ENCODE peak calls at places on chromosomes 7 and 10, in four cellular contexts. One of them, this sample, is unnamed.

GRCh38 chr7:76325811-76326210 is 23.3 kb downstream of the HSPB1 start:
- DNase-seq in A549: no peak
- DNase-seq in HepG2: no peak
- DNase-seq in SK-N-SH: no peak
- DNase-seq in this sample: no peak

GRCh38 chr10:53786236-53786635 is 1013.7 kb upstream of the MBL2 start:
- DNase-seq in A549: no peak
- DNase-seq in HepG2: peak
- DNase-seq in SK-N-SH: no peak
- DNase-seq in this sample: no peak

GRCh38 chr7:14375998-14376397 is 386.5 kb upstream of the ETV1 start:
- DNase-seq in A549: no peak
- DNase-seq in HepG2: no peak
- DNase-seq in SK-N-SH: no peak
- DNase-seq in this sample: no peak

GRCh38 chr10:112131361-112131760 is 52.2 kb downstream of the GPAM start:
- DNase-seq in A549: no peak
- DNase-seq in HepG2: no peak
- DNase-seq in SK-N-SH: no peak
- DNase-seq in this sample: no peak

GRCh38 chr7:143299840-143300239 is 11.7 kb downstream of the CASP2 start:
- DNase-seq in A549: peak
- DNase-seq in HepG2: peak
- DNase-seq in SK-N-SH: peak
- DNase-seq in this sample: no peak

GRCh38 chr7:91880016-91880412 is 488 bp downstream of the MTERF1 start:
- DNase-seq in A549: no peak
- DNase-seq in HepG2: peak
- DNase-seq in SK-N-SH: no peak
- DNase-seq in this sample: peak

GRCh38 chr10:16611037-16611436 is 89.4 kb upstream of the C1QL3 start:
- DNase-seq in A549: no peak
- DNase-seq in HepG2: no peak
- DNase-seq in SK-N-SH: no peak
- DNase-seq in this sample: peak

GRCh38 chr7:1359051-1359400 is 100.2 kb downstream of the MICALL2 start:
- DNase-seq in A549: no peak
- DNase-seq in HepG2: no peak
- DNase-seq in SK-N-SH: peak
- DNase-seq in this sample: no peak

GRCh38 chr7:22559829-22560489 is 60.0 kb upstream of the STEAP1B start:
- DNase-seq in A549: peak
- DNase-seq in HepG2: peak
- DNase-seq in SK-N-SH: peak
- DNase-seq in this sample: peak

GRCh38 chr10:94496010-94496409 is 49.6 kb upstream of the HELLS start:
- DNase-seq in A549: no peak
- DNase-seq in HepG2: no peak
- DNase-seq in SK-N-SH: no peak
- DNase-seq in this sample: peak

GRCh38 chr7:2820508-2820934 is 23.6 kb downstream of the GNA12 start:
- DNase-seq in A549: no peak
- DNase-seq in HepG2: peak
- DNase-seq in SK-N-SH: no peak
- DNase-seq in this sample: peak

GRCh38 chr7:155727616-155728015 is 83.2 kb downstream of the RBM33 start:
- DNase-seq in A549: no peak
- DNase-seq in HepG2: no peak
- DNase-seq in SK-N-SH: no peak
- DNase-seq in this sample: no peak

GRCh38 chr10:132842397-132842796 is 56.5 kb upstream of the NKX6-2 start:
- DNase-seq in A549: no peak
- DNase-seq in HepG2: no peak
- DNase-seq in SK-N-SH: no peak
- DNase-seq in this sample: no peak
- H3K4me3 ChIP-seq in A549: no peak
- H3K4me3 ChIP-seq in HepG2: no peak
- H3K4me3 ChIP-seq in SK-N-SH: no peak
- H3K4me3 ChIP-seq in this sample: no peak

GRCh38 chr7:93165447-93165846 is 17.3 kb upstream of the SAMD9L start:
- DNase-seq in A549: no peak
- DNase-seq in HepG2: no peak
- DNase-seq in SK-N-SH: no peak
- DNase-seq in this sample: no peak
- H3K4me3 ChIP-seq in A549: no peak
- H3K4me3 ChIP-seq in HepG2: no peak
- H3K4me3 ChIP-seq in SK-N-SH: no peak
- H3K4me3 ChIP-seq in this sample: no peak

GRCh38 chr7:73528204-73528603 is 6.1 kb upstream of the BAZ1B start:
- DNase-seq in A549: no peak
- DNase-seq in HepG2: no peak
- DNase-seq in SK-N-SH: no peak
- DNase-seq in this sample: no peak
- H3K4me3 ChIP-seq in A549: no peak
- H3K4me3 ChIP-seq in HepG2: no peak
- H3K4me3 ChIP-seq in SK-N-SH: no peak
- H3K4me3 ChIP-seq in this sample: no peak

GRCh38 chr7:84568786-84569185 is 374.2 kb upstream of the SEMA3A start:
- DNase-seq in A549: no peak
- DNase-seq in HepG2: no peak
- DNase-seq in SK-N-SH: no peak
- DNase-seq in this sample: no peak
- H3K4me3 ChIP-seq in A549: no peak
- H3K4me3 ChIP-seq in HepG2: no peak
- H3K4me3 ChIP-seq in SK-N-SH: no peak
- H3K4me3 ChIP-seq in this sample: no peak

GRCh38 chr10:23364378-23364777 is 19.8 kb upstream of the C10orf67 start:
- DNase-seq in A549: no peak
- DNase-seq in HepG2: no peak
- DNase-seq in SK-N-SH: no peak
- DNase-seq in this sample: no peak

GRCh38 chr10:23362069-23362830 is 17.7 kb upstream of the C10orf67 start:
- DNase-seq in A549: no peak
- DNase-seq in HepG2: no peak
- DNase-seq in SK-N-SH: no peak
- DNase-seq in this sample: no peak

GRCh38 chr10:23361665-23362064 is 17.1 kb upstream of the C10orf67 start:
- DNase-seq in A549: no peak
- DNase-seq in HepG2: no peak
- DNase-seq in SK-N-SH: no peak
- DNase-seq in this sample: no peak

GRCh38 chr10:23363788-23364135 is 19.2 kb upstream of the C10orf67 start:
- DNase-seq in A549: no peak
- DNase-seq in HepG2: no peak
- DNase-seq in SK-N-SH: no peak
- DNase-seq in this sample: no peak

DNA sequence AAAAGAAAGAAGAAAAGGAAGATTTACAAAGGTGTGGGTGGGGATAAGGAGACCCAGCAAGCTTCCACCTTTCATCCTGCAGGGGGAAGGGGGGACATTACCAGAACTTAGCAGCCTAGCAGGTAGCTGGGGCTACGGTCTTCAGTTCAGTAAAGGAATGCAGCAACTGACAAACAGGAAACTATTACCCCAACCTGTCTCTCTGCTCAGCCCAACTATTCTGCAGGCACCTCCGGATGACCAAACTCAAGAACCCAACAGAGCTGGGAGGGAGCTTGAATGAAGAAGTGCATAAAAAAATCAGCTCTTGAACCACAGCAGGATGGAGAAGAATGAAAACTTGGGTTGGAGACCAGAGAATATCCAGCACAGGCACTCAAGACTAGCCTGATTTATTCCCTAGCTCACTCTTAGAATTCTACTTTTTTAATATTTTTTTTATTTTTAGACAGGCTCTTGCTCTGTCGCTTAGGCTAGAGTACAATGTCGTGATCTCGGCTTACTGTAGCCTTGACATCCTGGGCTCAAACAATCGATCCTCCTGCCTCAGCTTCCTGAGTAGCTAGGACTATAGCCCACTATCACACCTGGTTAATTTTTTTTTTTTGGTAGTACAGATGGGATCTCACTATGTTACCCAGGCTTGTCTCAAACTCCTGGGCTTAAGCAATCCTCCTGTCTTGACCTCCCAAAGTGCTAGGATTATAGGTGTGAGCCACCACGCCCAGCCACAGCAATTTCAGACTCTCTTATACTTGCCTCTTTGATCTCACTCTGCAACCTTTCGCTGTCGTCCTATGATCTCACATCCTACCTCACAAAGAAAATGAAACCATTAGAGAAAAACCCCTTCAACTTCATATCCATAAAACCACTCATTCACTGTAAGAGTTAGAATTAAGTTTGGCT is 18.5 kb upstream of the C10orf67 start:
- DNase-seq in A549: no peak
- DNase-seq in HepG2: no peak
- DNase-seq in SK-N-SH: no peak
- DNase-seq in this sample: no peak
- H3K4me3 ChIP-seq in A549: no peak
- H3K4me3 ChIP-seq in HepG2: no peak
- H3K4me3 ChIP-seq in SK-N-SH: no peak
- H3K4me3 ChIP-seq in this sample: no peak

GRCh38 chr7:138918176-138918575 is 63.0 kb downstream of the KIAA1549 start:
- DNase-seq in A549: no peak
- DNase-seq in HepG2: no peak
- DNase-seq in SK-N-SH: no peak
- DNase-seq in this sample: no peak

GRCh38 chr7:138918756-138919155 is 62.4 kb downstream of the KIAA1549 start:
- DNase-seq in A549: no peak
- DNase-seq in HepG2: no peak
- DNase-seq in SK-N-SH: no peak
- DNase-seq in this sample: no peak

GRCh38 chr7:138917771-138918170 is 63.4 kb downstream of the KIAA1549 start:
- DNase-seq in A549: no peak
- DNase-seq in HepG2: no peak
- DNase-seq in SK-N-SH: no peak
- DNase-seq in this sample: no peak

GRCh38 chr7:138919912-138920311 is 61.3 kb downstream of the KIAA1549 start:
- DNase-seq in A549: no peak
- DNase-seq in HepG2: no peak
- DNase-seq in SK-N-SH: no peak
- DNase-seq in this sample: no peak

GRCh38 chr7:138919256-138919655 is 61.9 kb downstream of the KIAA1549 start:
- DNase-seq in A549: no peak
- DNase-seq in HepG2: no peak
- DNase-seq in SK-N-SH: no peak
- DNase-seq in this sample: no peak
- H3K4me3 ChIP-seq in A549: no peak
- H3K4me3 ChIP-seq in HepG2: no peak
- H3K4me3 ChIP-seq in SK-N-SH: no peak
- H3K4me3 ChIP-seq in this sample: no peak

GRCh38 chr7:77540402-77540822 is 3.3 kb downstream of the PTPN12 start:
- DNase-seq in A549: no peak
- DNase-seq in HepG2: peak
- DNase-seq in SK-N-SH: no peak
- DNase-seq in this sample: no peak
- H3K4me3 ChIP-seq in A549: peak
- H3K4me3 ChIP-seq in HepG2: peak
- H3K4me3 ChIP-seq in SK-N-SH: no peak
- H3K4me3 ChIP-seq in this sample: no peak

GRCh38 chr10:3750352-3750816 is 34.6 kb downstream of the KLF6 start:
- DNase-seq in A549: no peak
- DNase-seq in HepG2: no peak
- DNase-seq in SK-N-SH: no peak
- DNase-seq in this sample: no peak
- H3K4me3 ChIP-seq in A549: no peak
- H3K4me3 ChIP-seq in HepG2: no peak
- H3K4me3 ChIP-seq in SK-N-SH: no peak
- H3K4me3 ChIP-seq in this sample: no peak

GRCh38 chr7:150740053-150740452 is 2.8 kb downstream of the GIMAP5 start:
- DNase-seq in A549: no peak
- DNase-seq in HepG2: no peak
- DNase-seq in SK-N-SH: no peak
- DNase-seq in this sample: no peak
- H3K4me3 ChIP-seq in A549: no peak
- H3K4me3 ChIP-seq in HepG2: no peak
- H3K4me3 ChIP-seq in SK-N-SH: no peak
- H3K4me3 ChIP-seq in this sample: no peak

This sample was measured in fibroblast of pulmonary artery.